ENCODE peak calls at places on chromosomes 2 and 18, in five cellular contexts. M is neural progenitor cell; X is naive thymus-derived CD4-positive, alpha-beta T cell; A is H9; N is left lung. C is an unnamed sample. For H3K4me1 and H3K9me3, the result is how much of the 10 kb centered on the place peaks cover.

GRCh38 chr18:36095936-36096519 is 28.7 kb upstream of the RPRD1A start:
- DNase-seq in M (peak), X (peak), A (no peak), N (no peak), C (peak)

GRCh38 chr18:37565138-37565984 is at the start of gene CELF4:
- DNase-seq in M (peak), X (no peak), A (no peak), N (peak), C (peak)

GRCh38 chr18:39058386-39059000 is 1492.9 kb upstream of the CELF4 start:
- DNase-seq in M (peak), X (no peak), A (no peak), N (no peak), C (no peak)

GRCh38 chr18:46402396-46402795 is 254.6 kb downstream of the LOXHD1 start:
- DNase-seq in M (no peak), X (no peak), A (no peak), N (no peak), C (no peak)

GRCh38 chr18:23524213-23524707 is 20.9 kb downstream of the RMC1 start:
- DNase-seq in M (no peak), X (no peak), A (no peak), N (no peak), C (no peak)

GRCh38 chr2:157822993-157823392 is 53.1 kb downstream of the ACVR1 start:
- DNase-seq in M (no peak), X (no peak), A (no peak), N (no peak), C (peak)

GRCh38 chr2:160411167-160411566 is 82.4 kb downstream of the RBMS1 start:
- DNase-seq in M (no peak), X (no peak), A (no peak), N (no peak), C (peak)

GRCh38 chr18:49723648-49724180 is 89.6 kb downstream of the ACAA2 start:
- DNase-seq in M (no peak), X (no peak), A (no peak), N (no peak), C (peak)

GRCh38 chr2:165203689-165204559 is at the start of gene SCN3A:
- DNase-seq in M (peak), X (no peak), A (peak), N (no peak), C (peak)

GRCh38 chr2:9260411-9261037 is 53.9 kb downstream of the ASAP2 start:
- DNase-seq in M (no peak), X (no peak), A (no peak), N (no peak), C (no peak)

GRCh38 chr2:157565550-157565949 is 63.1 kb downstream of the ACVR1C start:
- DNase-seq in M (no peak), X (no peak), A (no peak), N (no peak), C (no peak)

GRCh38 chr2:144668493-144669110 is 148.7 kb upstream of the ZEB2 start:
- DNase-seq in M (no peak), X (no peak), A (no peak), N (no peak), C (no peak)

GRCh38 chr2:37833420-37833819 is 91.7 kb upstream of the RMDN2 start:
- DNase-seq in M (no peak), X (no peak), A (no peak), N (no peak), C (peak)

GRCh38 chr2:71559080-71559827 is 105.9 kb downstream of the DYSF start:
- DNase-seq in M (no peak), X (no peak), A (no peak), N (peak), C (no peak)

GRCh38 chr2:239811001-239811798 is 213.9 kb downstream of the NDUFA10 start:
- DNase-seq in M (no peak), X (no peak), A (no peak), N (no peak), C (no peak)

GRCh38 chr18:27017901-27018500 is 152.5 kb upstream of the AQP4 start:
- DNase-seq in M (peak), X (no peak), A (no peak), N (no peak), C (peak)

GRCh38 chr2:198408171-198408570 is 603.8 kb downstream of the PLCL1 start:
- DNase-seq in M (peak), X (no peak), A (no peak), N (no peak), C (no peak)

GRCh38 chr2:238238311-238238765 is 1.5 kb downstream of the HES6 start:
- DNase-seq in M (no peak), X (no peak), A (no peak), N (no peak), C (no peak)

GRCh38 chr2:55901322-55901721 is 22.3 kb downstream of the EFEMP1 start:
- DNase-seq in M (no peak), X (no peak), A (no peak), N (no peak), C (peak)

GRCh38 chr2:1968222-1968987 is 224.1 kb upstream of the PXDN start:
- DNase-seq in M (no peak), X (no peak), A (no peak), N (no peak), C (no peak)
- H3K4me1 ChIP-seq in M (under half), X (under half), A (under half), N (under half), C (under half)

GRCh38 chr2:135074216-135074615 is 22.1 kb downstream of the RAB3GAP1 start:
- DNase-seq in M (no peak), X (no peak), A (no peak), N (no peak), C (peak)
- H3K9me3 ChIP-seq in M (under half), X (under half), A (under half), N (under half), C (under half)

DNA sequence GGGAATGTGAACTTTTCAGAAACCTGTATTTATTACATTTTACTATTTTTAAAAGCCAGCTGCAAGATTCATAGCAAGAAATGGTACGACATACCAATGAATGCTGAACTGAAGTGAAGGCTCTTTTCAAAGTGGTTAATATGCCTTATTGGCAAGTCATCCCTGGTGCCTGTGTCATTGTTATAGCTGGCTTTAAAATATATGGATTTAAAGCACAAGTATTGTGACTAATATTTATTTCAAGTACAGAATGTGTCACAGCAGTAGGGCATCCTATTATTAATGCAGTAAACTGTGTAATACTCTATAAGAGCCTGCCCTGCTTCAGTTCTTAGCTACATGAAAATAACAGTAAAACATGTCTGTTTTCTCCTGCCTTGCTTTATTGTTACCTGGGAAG is 10.8 kb downstream of the TSHZ1 start:
- DNase-seq in M (no peak), X (no peak), A (no peak), N (no peak), C (no peak)
- H3K4me1 ChIP-seq in M (under half), X (under half), A (under half), N (under half), C (under half)

GRCh38 chr2:97979894-97980293 is 15.9 kb downstream of the TMEM131 start:
- DNase-seq in M (no peak), X (no peak), A (no peak), N (no peak), C (no peak)

GRCh38 chr2:97985998-97986397 is 9.8 kb downstream of the TMEM131 start:
- DNase-seq in M (no peak), X (no peak), A (no peak), N (no peak), C (no peak)

GRCh38 chr2:97982621-97983020 is 13.1 kb downstream of the TMEM131 start:
- DNase-seq in M (no peak), X (no peak), A (no peak), N (no peak), C (no peak)

GRCh38 chr2:97983134-97983533 is 12.6 kb downstream of the TMEM131 start:
- DNase-seq in M (no peak), X (no peak), A (no peak), N (no peak), C (no peak)

GRCh38 chr2:97983698-97984097 is 12.1 kb downstream of the TMEM131 start:
- DNase-seq in M (no peak), X (no peak), A (no peak), N (no peak), C (no peak)
- H3K9me3 ChIP-seq in M (under half), X (under half), A (under half), N (under half), C (under half)

GRCh38 chr2:30232801-30233130 is 1.4 kb downstream of the LBH start:
- DNase-seq in M (no peak), X (peak), A (no peak), N (no peak), C (no peak)

GRCh38 chr2:30233142-30233961 is 2.0 kb downstream of the LBH start:
- DNase-seq in M (peak), X (no peak), A (no peak), N (no peak), C (no peak)

GRCh38 chr2:30235859-30236535 is 4.7 kb downstream of the LBH start:
- DNase-seq in M (no peak), X (no peak), A (peak), N (no peak), C (no peak)

GRCh38 chr2:30235008-30235655 is 3.8 kb downstream of the LBH start:
- DNase-seq in M (no peak), X (peak), A (no peak), N (no peak), C (peak)

GRCh38 chr2:30234180-30234971 is 3.0 kb downstream of the LBH start:
- DNase-seq in M (peak), X (peak), A (no peak), N (no peak), C (peak)
- H3K4me1 ChIP-seq in M (under half), X (half or more), A (under half), N (half or more), C (under half)

GRCh38 chr2:16167471-16168426 is 227.4 kb downstream of the MYCN start:
- DNase-seq in M (peak), X (no peak), A (no peak), N (no peak), C (no peak)
- H3K9me3 ChIP-seq in M (under half), X (under half), A (under half), N (under half), C (under half)